ENCODE peak calls at places on chromosomes 16 and 17, in ten cellular contexts. N, H, L, Y, K, D, Z, O, A and J are unnamed samples.

GRCh38 chr17:57552114-57552601 is 192.9 kb downstream of the CCDC182 start:
- DNase-seq in N (no peak), H (no peak), L (peak), Y (peak), K (peak), D (no peak), Z (no peak), O (peak), A (no peak), J (peak)

GRCh38 chr17:16374129-16374528 is 6.8 kb upstream of the UBB start:
- DNase-seq in N (peak), H (no peak), L (peak), Y (peak), K (no peak), D (no peak), Z (peak), O (no peak), A (no peak), J (peak)

GRCh38 chr16:86048221-86048620 is 149.3 kb downstream of the IRF8 start:
- DNase-seq in N (no peak), H (peak), L (no peak), Y (no peak), K (no peak), D (no peak), Z (no peak), O (no peak), A (no peak), J (no peak)

GRCh38 chr17:68398731-68399637 is 58.3 kb downstream of the WIPI1 start:
- DNase-seq in N (peak), H (peak), L (peak), Y (peak), K (peak), D (peak), Z (no peak), O (peak), A (peak), J (peak)

GRCh38 chr16:72481419-72481818 is 309.5 kb upstream of the PMFBP1 start:
- DNase-seq in N (peak), H (no peak), L (peak), Y (no peak), K (no peak), D (no peak), Z (no peak), O (no peak), A (peak), J (peak)

GRCh38 chr17:34300652-34301390 is 15.3 kb downstream of the CCL11 start:
- DNase-seq in N (peak), H (no peak), L (peak), Y (peak), K (no peak), D (no peak), Z (no peak), O (no peak), A (no peak), J (peak)

GRCh38 chr17:66541461-66542182 is 239.2 kb downstream of the PRKCA start:
- DNase-seq in N (peak), H (no peak), L (no peak), Y (peak), K (no peak), D (no peak), Z (no peak), O (peak), A (peak), J (no peak)

GRCh38 chr17:45277992-45278391 is 16.1 kb upstream of the SPATA32 start:
- DNase-seq in N (peak), H (peak), L (peak), Y (peak), K (no peak), D (peak), Z (no peak), O (no peak), A (no peak), J (peak)

GRCh38 chr17:42363767-42364585 is 24.3 kb downstream of the STAT3 start:
- DNase-seq in N (peak), H (no peak), L (peak), Y (peak), K (no peak), D (no peak), Z (no peak), O (no peak), A (no peak), J (no peak)

GRCh38 chr16:53780051-53780450 is 76.1 kb downstream of the FTO start:
- DNase-seq in N (no peak), H (peak), L (no peak), Y (no peak), K (peak), D (no peak), Z (no peak), O (no peak), A (no peak), J (no peak)

GRCh38 chr17:38403491-38403890 is 24.8 kb upstream of the ARHGAP23 start:
- DNase-seq in N (peak), H (no peak), L (peak), Y (no peak), K (no peak), D (no peak), Z (no peak), O (peak), A (no peak), J (peak)

GRCh38 chr17:50681260-50682200 is 26.2 kb downstream of the ANKRD40 start:
- DNase-seq in N (peak), H (peak), L (peak), Y (peak), K (no peak), D (no peak), Z (no peak), O (peak), A (peak), J (peak)
- TF ChIP-seq CTCF in N (peak), H (peak), L (peak), Y (peak), K (peak), D (peak), Z (peak), O (peak), A (peak), J (peak)

GRCh38 chr17:732788-733720 is 658 bp downstream of the TLCD3A start:
- DNase-seq in N (peak), H (peak), L (peak), Y (peak), K (peak), D (peak), Z (no peak), O (peak), A (peak), J (peak)
- H3K4me3 ChIP-seq in N (peak), H (peak), L (peak), Y (peak), K (peak), D (peak), Z (peak), O (peak), A (peak), J (peak)

GRCh38 chr17:77700165-77700881 is 258.2 kb upstream of the TNRC6C start:
- DNase-seq in N (no peak), H (no peak), L (no peak), Y (no peak), K (no peak), D (no peak), Z (no peak), O (peak), A (no peak), J (no peak)
- TF ChIP-seq CTCF in N (no peak), H (no peak), L (no peak), Y (no peak), K (no peak), D (no peak), Z (no peak), O (no peak), A (no peak), J (no peak)

DNA sequence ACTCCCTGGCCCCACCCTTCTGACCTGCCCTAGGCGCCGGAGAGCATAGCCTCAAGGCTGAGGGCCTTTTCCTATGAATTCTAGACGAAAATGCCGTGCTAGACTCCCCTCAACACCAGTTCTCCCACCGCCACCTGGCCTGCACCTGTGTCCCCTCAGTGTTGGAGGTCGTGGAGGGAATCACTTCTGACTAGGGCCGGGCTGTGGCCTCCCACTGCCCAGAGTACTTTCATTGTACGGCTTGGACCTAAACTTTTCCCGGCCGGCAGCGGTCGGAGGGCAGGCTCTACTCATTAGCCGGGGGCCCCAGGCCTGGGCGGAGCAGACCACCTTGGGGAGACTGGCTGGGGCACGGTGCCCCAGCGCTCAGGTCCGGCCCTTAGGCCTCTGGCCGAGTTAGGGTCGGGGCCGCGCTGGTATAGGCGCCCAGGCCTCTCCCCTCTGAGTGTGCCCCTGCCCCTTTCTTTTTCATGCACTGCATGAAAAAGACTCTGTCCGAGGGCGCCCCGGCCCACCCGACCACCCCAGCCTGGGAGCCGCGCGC is 649 bp downstream of the CLDN6 start:
- DNase-seq in N (no peak), H (no peak), L (no peak), Y (no peak), K (no peak), D (no peak), Z (no peak), O (no peak), A (no peak), J (no peak)
- H3K4me3 ChIP-seq in N (no peak), H (no peak), L (no peak), Y (no peak), K (no peak), D (no peak), Z (no peak), O (no peak), A (no peak), J (no peak)

DNA sequence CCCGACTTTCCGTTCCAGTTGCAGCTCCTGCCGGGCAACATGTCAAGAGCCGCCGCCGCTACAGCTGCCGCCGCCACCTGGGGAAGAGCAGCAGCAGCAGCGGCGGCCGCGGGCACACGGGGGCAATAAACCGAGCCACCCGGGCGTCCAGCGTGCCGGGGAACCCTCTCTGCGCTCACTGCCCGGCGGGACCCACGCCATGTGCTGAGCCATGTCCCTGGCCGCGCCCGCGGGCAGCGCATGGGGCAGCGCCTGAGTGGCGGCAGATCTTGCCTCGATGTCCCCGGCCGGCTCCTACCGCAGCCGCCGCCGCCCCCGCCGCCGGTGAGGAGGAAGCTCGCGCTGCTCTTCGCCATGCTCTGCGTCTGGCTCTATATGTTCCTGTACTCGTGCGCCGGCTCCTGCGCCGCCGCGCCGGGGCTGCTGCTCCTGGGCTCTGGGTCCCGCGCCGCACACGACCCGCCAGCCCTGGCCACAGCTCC is 439 bp downstream of the HS3ST3B1 start:
- DNase-seq in N (no peak), H (peak), L (no peak), Y (peak), K (no peak), D (peak), Z (no peak), O (peak), A (no peak), J (no peak)
- TF ChIP-seq CTCF in N (no peak), H (no peak), L (no peak), Y (no peak), K (no peak), D (peak), Z (no peak), O (peak), A (peak), J (no peak)

DNA sequence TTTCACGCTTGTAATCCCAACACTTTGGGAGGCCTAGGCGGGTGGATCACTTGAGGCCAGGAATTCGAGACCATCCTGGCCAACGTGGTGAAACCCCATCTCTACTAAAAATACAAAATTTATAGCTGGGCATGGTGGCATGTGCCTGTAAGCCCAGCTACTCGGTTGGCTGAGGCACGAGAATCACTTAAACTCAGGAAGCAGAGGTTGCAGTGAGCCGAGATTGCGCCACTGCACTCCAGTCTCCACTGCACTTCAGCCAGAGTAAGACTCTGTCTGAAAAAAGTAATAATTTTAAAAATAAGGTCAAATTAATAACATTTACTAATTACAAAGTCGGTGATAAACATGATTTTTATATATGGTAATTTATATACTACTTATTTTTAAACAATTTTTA is 155.9 kb downstream of the AXIN2 start:
- DNase-seq in N (no peak), H (no peak), L (no peak), Y (no peak), K (no peak), D (no peak), Z (no peak), O (no peak), A (no peak), J (no peak)
- H3K4me3 ChIP-seq in N (no peak), H (no peak), L (no peak), Y (no peak), K (no peak), D (no peak), Z (no peak), O (no peak), A (no peak), J (no peak)

GRCh38 chr17:78692460-78693010 is 89.5 kb downstream of the CYTH1 start:
- DNase-seq in N (no peak), H (no peak), L (no peak), Y (no peak), K (no peak), D (no peak), Z (no peak), O (no peak), A (no peak), J (no peak)

GRCh38 chr17:78687125-78687524 is 94.9 kb downstream of the CYTH1 start:
- DNase-seq in N (no peak), H (no peak), L (no peak), Y (no peak), K (no peak), D (no peak), Z (no peak), O (no peak), A (no peak), J (no peak)

GRCh38 chr17:78687944-78688343 is 94.1 kb downstream of the CYTH1 start:
- DNase-seq in N (no peak), H (no peak), L (no peak), Y (no peak), K (no peak), D (no peak), Z (no peak), O (no peak), A (no peak), J (no peak)

GRCh38 chr17:78693346-78694083 is 88.6 kb downstream of the CYTH1 start:
- DNase-seq in N (no peak), H (no peak), L (no peak), Y (no peak), K (no peak), D (no peak), Z (no peak), O (no peak), A (no peak), J (no peak)

GRCh38 chr17:78689029-78689428 is 93.0 kb downstream of the CYTH1 start:
- DNase-seq in N (no peak), H (no peak), L (no peak), Y (no peak), K (no peak), D (no peak), Z (no peak), O (no peak), A (no peak), J (no peak)
- TF ChIP-seq CTCF in N (no peak), H (no peak), L (no peak), Y (no peak), K (no peak), D (peak), Z (no peak), O (no peak), A (peak), J (no peak)

GRCh38 chr16:74107795-74108610 is 188.6 kb upstream of the PSMD7 start:
- DNase-seq in N (no peak), H (peak), L (peak), Y (no peak), K (peak), D (no peak), Z (no peak), O (no peak), A (peak), J (no peak)
- H3K4me3 ChIP-seq in N (no peak), H (no peak), L (no peak), Y (no peak), K (no peak), D (no peak), Z (no peak), O (peak), A (peak), J (no peak)

GRCh38 chr16:78709137-78709871 is 609.9 kb downstream of the WWOX start:
- DNase-seq in N (no peak), H (no peak), L (no peak), Y (no peak), K (no peak), D (no peak), Z (no peak), O (peak), A (peak), J (no peak)

GRCh38 chr16:78704421-78704820 is 605.0 kb downstream of the WWOX start:
- DNase-seq in N (no peak), H (no peak), L (peak), Y (peak), K (no peak), D (no peak), Z (no peak), O (no peak), A (peak), J (no peak)

GRCh38 chr16:78706637-78707036 is 607.2 kb downstream of the WWOX start:
- DNase-seq in N (no peak), H (no peak), L (no peak), Y (no peak), K (no peak), D (no peak), Z (no peak), O (no peak), A (no peak), J (no peak)

GRCh38 chr16:78703951-78704350 is 604.5 kb downstream of the WWOX start:
- DNase-seq in N (no peak), H (no peak), L (peak), Y (no peak), K (no peak), D (no peak), Z (no peak), O (no peak), A (peak), J (no peak)

DNA sequence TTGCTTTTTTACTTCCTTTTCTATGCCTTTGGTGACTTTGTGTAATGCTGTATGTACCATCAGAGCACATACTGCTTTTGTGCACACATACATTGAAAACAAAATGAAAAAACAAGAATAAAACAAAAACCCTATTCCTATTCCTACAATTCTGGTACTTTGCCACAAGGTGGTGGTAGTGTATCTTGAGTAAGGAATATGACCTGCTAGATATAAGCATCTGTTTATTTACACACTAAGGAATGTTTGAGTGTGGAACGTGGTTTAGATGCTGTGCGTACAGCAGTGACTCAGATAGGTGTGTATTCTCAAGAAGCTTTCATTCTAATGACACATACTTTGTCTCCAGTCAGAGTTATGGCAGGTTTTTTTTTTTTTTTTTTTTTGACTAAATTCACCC is 606.2 kb downstream of the WWOX start:
- DNase-seq in N (no peak), H (no peak), L (peak), Y (peak), K (peak), D (no peak), Z (no peak), O (peak), A (peak), J (no peak)
- TF ChIP-seq CTCF in N (no peak), H (peak), L (peak), Y (peak), K (peak), D (peak), Z (no peak), O (peak), A (peak), J (no peak)

GRCh38 chr17:4663711-4664110 is 22.2 kb upstream of the ALOX15 start:
- DNase-seq in N (no peak), H (no peak), L (no peak), Y (no peak), K (no peak), D (no peak), Z (no peak), O (no peak), A (no peak), J (no peak)
- H3K4me3 ChIP-seq in N (no peak), H (no peak), L (no peak), Y (no peak), K (no peak), D (no peak), Z (no peak), O (no peak), A (no peak), J (no peak)